ENCODE peak calls at places on chromosome 3, in four cellular contexts. B is HCT116, G is OCI-LY7, T is PC-3. L is an unnamed sample. For H3K9me2, the result is how much of the 10 kb centered on the place peaks cover.

GRCh38 chr3:124558898-124559649 is 171.2 kb upstream of the UMPS start:
- DNase-seq in B (peak), G (no peak), T (peak), L (peak)

GRCh38 chr3:188734395-188734794 is 437.4 kb upstream of the TPRG1 start:
- DNase-seq in B (no peak), G (no peak), T (no peak), L (peak)

GRCh38 chr3:84958495-84959469 is at the start of gene CADM2:
- DNase-seq in B (no peak), G (no peak), T (peak), L (peak)

GRCh38 chr3:76405196-76405595 is 619.8 kb upstream of the ZNF717 start:
- DNase-seq in B (no peak), G (no peak), T (peak), L (no peak)

GRCh38 chr3:117761992-117762944 is 1052.7 kb downstream of the TUSC7 start:
- DNase-seq in B (no peak), G (no peak), T (peak), L (no peak)

GRCh38 chr3:182342252-182342651 is 451.1 kb upstream of the ATP11B start:
- DNase-seq in B (no peak), G (no peak), T (no peak), L (no peak)

GRCh38 chr3:131328739-131329138 is 52.8 kb upstream of the NUDT16 start:
- DNase-seq in B (no peak), G (no peak), T (no peak), L (no peak)

GRCh38 chr3:181369637-181370036 is 342.1 kb upstream of the SOX2 start:
- DNase-seq in B (no peak), G (no peak), T (no peak), L (no peak)

GRCh38 chr3:88988906-88989305 is 118.5 kb upstream of the EPHA3 start:
- DNase-seq in B (no peak), G (no peak), T (peak), L (no peak)

GRCh38 chr3:180962530-180962929 is 27.0 kb downstream of the DNAJC19 start:
- DNase-seq in B (no peak), G (no peak), T (no peak), L (no peak)

GRCh38 chr3:129128357-129129155 is 7.0 kb upstream of the RAB43 start:
- DNase-seq in B (no peak), G (no peak), T (no peak), L (no peak)

GRCh38 chr3:18047052-18047451 is 304.6 kb upstream of the TBC1D5 start:
- DNase-seq in B (no peak), G (no peak), T (no peak), L (no peak)

GRCh38 chr3:101643861-101644613 is 32.9 kb downstream of the ZBTB11 start:
- DNase-seq in B (peak), G (no peak), T (peak), L (peak)

GRCh38 chr3:125589743-125590142 is 5.6 kb downstream of the OSBPL11 start:
- DNase-seq in B (no peak), G (peak), T (no peak), L (no peak)

GRCh38 chr3:8445861-8446260 is 55.8 kb upstream of the LMCD1 start:
- DNase-seq in B (no peak), G (no peak), T (peak), L (no peak)

GRCh38 chr3:25354071-25354470 is 74.0 kb upstream of the RARB start:
- DNase-seq in B (no peak), G (no peak), T (no peak), L (no peak)

GRCh38 chr3:53936347-53936746 is 44.7 kb upstream of the SELENOK start:
- DNase-seq in B (no peak), G (no peak), T (no peak), L (no peak)

GRCh38 chr3:45453887-45454286 is 65.5 kb downstream of the LARS2 start:
- DNase-seq in B (no peak), G (no peak), T (no peak), L (no peak)

GRCh38 chr3:129228891-129229585 is 20.4 kb upstream of the COPG1 start:
- DNase-seq in B (no peak), G (no peak), T (peak), L (peak)

GRCh38 chr3:134357261-134357913 is 16.9 kb downstream of the AMOTL2 start:
- DNase-seq in B (no peak), G (no peak), T (no peak), L (no peak)

GRCh38 chr3:135271562-135272290 is 476.7 kb downstream of the EPHB1 start:
- DNase-seq in B (no peak), G (no peak), T (no peak), L (no peak)

GRCh38 chr3:77919244-77919643 is 879.3 kb downstream of the ROBO2 start:
- DNase-seq in B (no peak), G (no peak), T (no peak), L (no peak)

DNA sequence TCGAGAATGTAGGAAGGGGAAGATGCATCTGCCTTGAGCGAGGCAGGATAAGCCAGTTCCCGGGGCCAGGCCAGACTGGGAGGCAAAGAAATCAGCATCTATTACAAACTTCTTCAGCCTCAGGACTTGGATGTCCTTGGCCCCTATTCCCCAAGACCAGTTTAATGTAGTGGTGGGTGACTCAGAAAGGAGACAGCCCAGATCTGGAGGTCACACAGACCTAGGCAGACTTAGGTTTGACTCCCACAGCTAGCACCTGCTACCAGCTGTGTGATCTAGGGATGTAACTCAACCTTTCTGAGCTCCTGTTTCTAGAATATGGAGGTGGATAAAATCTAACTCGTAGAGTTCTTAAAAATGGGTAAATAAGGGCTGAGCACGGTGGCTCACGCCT is 409.5 kb upstream of the PROK2 start:
- DNase-seq in B (no peak), G (no peak), T (no peak), L (no peak)
- H3K27ac ChIP-seq in B (no peak), G (no peak), T (no peak), L (no peak)

GRCh38 chr3:69892706-69893105 is 106.8 kb upstream of the SAMMSON start:
- DNase-seq in B (no peak), G (no peak), T (no peak), L (no peak)

GRCh38 chr3:69896095-69896494 is 103.4 kb upstream of the SAMMSON start:
- DNase-seq in B (no peak), G (no peak), T (no peak), L (no peak)

GRCh38 chr3:69890691-69891090 is 108.8 kb upstream of the SAMMSON start:
- DNase-seq in B (no peak), G (no peak), T (peak), L (no peak)

GRCh38 chr3:69890094-69890493 is 109.4 kb upstream of the SAMMSON start:
- DNase-seq in B (no peak), G (no peak), T (peak), L (no peak)

GRCh38 chr3:69893274-69893673 is 106.3 kb upstream of the SAMMSON start:
- DNase-seq in B (no peak), G (no peak), T (no peak), L (no peak)
- H3K4me3 ChIP-seq in B (no peak), G (no peak), T (no peak), L (no peak)

DNA sequence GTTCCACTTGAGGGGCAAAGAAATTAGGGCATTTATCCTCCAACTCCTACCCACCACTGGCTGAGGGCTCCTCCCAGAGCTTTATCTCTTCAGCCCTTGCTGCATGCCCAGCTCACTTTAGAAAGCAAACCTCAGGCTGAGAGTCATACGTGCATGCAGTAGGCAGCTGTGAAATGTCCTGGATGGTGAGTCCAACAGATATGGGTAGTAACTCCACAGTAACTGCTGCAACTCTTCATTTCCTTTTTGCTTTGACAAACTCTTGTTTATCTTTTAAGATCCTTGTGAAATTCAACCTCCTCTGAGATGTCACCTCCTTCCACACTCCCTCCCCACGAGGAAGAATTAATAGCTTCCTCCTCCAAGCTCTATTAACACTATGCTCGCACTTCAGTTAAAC is 35.9 kb upstream of the CTNNB1 start:
- DNase-seq in B (no peak), G (no peak), T (no peak), L (no peak)
- H3K9me2 ChIP-seq in B (under half), G (under half), T (under half), L (under half)

GRCh38 chr3:28745904-28746617 is 397.4 kb upstream of the AZI2 start:
- DNase-seq in B (no peak), G (no peak), T (no peak), L (no peak)
- H3K27ac ChIP-seq in B (no peak), G (no peak), T (no peak), L (no peak)

GRCh38 chr3:10993729-10994065 is 1.1 kb downstream of the SLC6A1 start:
- DNase-seq in B (no peak), G (no peak), T (no peak), L (no peak)
- H3K4me3 ChIP-seq in B (no peak), G (no peak), T (no peak), L (no peak)

GRCh38 chr3:72137865-72138861 is 353.2 kb upstream of the PROK2 start:
- DNase-seq in B (no peak), G (no peak), T (no peak), L (no peak)

GRCh38 chr3:72141264-72141663 is 356.3 kb upstream of the PROK2 start:
- DNase-seq in B (no peak), G (no peak), T (no peak), L (no peak)

GRCh38 chr3:72135636-72136035 is 350.7 kb upstream of the PROK2 start:
- DNase-seq in B (no peak), G (no peak), T (no peak), L (no peak)

GRCh38 chr3:72142028-72142427 is 357.1 kb upstream of the PROK2 start:
- DNase-seq in B (no peak), G (no peak), T (no peak), L (no peak)

DNA sequence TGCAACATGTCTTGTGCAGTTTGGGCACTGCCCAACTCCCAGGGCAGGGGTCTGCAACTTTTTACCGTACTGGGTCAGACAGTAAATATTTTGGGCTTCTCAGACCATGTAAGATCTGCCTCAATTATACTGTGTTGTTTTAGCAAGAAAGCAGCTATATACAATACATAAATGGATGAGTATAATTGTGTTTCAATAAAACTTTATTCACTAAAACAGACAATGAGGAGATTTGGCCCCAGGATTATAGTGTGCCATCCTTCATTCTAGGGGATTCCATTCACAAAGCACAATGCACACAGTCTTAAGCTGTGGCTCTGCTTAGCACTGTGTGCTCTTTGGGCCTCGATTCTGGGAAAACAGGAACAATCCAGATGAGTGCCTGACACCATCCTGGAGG is 354.4 kb upstream of the PROK2 start:
- DNase-seq in B (no peak), G (no peak), T (no peak), L (no peak)
- H3K9me2 ChIP-seq in B (under half), G (under half), T (under half), L (under half)

GRCh38 chr3:126983653-126984390 is 907 bp downstream of the PLXNA1 start:
- DNase-seq in B (no peak), G (no peak), T (no peak), L (peak)

GRCh38 chr3:126984391-126985142 is 1.7 kb downstream of the PLXNA1 start:
- DNase-seq in B (no peak), G (no peak), T (no peak), L (no peak)

GRCh38 chr3:126982125-126982521 is 792 bp upstream of the PLXNA1 start:
- DNase-seq in B (no peak), G (no peak), T (peak), L (no peak)

GRCh38 chr3:126983276-126983652 is 349 bp downstream of the PLXNA1 start:
- DNase-seq in B (no peak), G (no peak), T (no peak), L (no peak)

DNA sequence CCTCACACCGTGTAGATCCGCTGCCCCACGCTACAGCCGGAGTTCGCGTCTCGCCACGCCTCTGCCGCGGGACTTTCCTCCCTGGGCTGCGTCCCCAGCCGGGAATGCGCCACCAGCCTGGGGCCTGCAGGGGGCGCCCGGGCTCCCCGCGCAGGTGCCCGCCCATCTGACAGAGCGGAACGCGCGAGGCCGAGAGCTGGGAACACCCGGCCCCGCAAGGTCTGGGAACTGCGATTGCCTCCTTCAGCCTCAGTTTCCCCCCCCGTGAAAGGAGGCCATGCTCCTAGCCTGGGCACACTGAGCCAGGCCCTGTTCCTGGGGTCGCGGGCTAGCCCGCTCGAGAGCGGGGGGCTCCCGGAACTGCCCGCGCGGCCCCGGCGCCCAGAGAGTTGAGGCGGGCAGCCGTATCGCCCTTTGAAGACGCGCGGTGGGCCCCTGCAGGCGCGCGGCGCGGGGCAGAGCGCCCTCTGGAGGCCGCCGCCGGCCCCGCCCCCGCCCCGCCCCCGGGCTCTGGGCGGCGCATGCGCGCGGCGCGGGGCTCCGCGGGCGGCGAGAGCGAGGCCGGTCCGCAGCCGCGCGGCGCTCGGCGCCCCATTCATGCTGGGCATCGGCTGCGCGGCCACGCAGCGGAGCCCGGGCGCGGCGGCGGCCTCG is at the start of gene PLXNA1:
- DNase-seq in B (peak), G (peak), T (peak), L (peak)
- H3K27ac ChIP-seq in B (peak), G (peak), T (peak), L (no peak)

DNA sequence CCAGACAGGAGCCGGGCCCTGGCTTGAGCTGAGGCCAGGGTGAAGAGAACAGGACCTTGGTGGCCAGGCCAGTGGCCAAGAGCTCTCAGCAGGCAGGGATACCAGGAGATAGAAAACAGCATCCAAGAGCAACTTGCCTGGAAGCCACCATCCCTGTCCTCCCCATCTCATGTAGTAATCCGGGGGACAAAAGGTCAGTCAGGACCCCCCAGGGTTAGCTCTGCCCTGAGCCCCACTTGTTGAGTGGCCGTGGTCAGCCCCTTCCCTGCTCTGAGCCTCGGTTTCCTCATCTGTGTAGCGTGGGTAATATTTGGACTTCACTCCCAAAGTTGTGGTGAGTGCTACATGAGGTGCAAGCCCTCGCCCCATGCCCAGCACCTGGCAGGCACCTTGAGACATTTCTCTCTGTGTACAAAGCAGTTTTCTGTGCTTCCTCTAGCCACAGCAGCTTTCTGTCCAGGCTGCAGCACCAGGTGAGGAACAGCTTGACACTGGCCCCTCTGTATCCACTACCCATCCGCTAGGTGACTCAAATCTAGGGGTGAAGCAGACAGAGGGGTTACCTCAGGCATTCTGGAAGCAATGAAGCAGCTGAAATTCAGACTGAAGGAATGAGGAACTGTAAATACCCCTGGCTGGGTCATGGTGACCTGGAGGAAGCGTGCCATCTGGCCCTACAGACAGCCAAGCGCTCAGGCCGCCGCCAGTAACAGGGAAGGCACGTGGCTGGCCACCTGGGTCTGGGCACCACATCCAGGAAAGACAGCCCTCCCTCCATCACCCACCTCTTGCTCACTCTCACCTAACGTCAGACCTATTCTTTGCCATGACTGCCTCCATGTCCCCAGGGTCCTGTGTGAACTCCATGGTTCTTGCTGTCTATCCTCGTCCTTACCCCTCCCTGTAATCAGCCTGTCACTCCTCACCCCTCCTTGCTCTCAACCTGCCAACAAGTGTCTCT is 6.7 kb downstream of the CISH start:
- DNase-seq in B (no peak), G (peak), T (no peak), L (peak)
- H3K4me3 ChIP-seq in B (no peak), G (no peak), T (no peak), L (no peak)

GRCh38 chr3:62368705-62369475 is 4.5 kb downstream of the FEZF2 start:
- DNase-seq in B (no peak), G (no peak), T (no peak), L (no peak)
- H3K9me2 ChIP-seq in B (under half), G (under half), T (under half), L (under half)

GRCh38 chr3:177894021-177894690 is 642.1 kb upstream of the KCNMB2 start:
- DNase-seq in B (no peak), G (no peak), T (peak), L (no peak)
- H3K27ac ChIP-seq in B (no peak), G (no peak), T (no peak), L (no peak)